ENCODE peak calls at places on chromosomes 1 and 21, in seven cellular contexts. F, Y, P, S, G, R and B are unnamed samples.

GRCh38 chr1:30449003-30449402 is 274.4 kb downstream of the MATN1 start:
- DNase-seq in F (no peak), Y (no peak), P (no peak), S (no peak), G (no peak), R (no peak), B (no peak)

GRCh38 chr1:112769611-112770010 is 54.5 kb upstream of the PPM1J start:
- DNase-seq in F (no peak), Y (no peak), P (no peak), S (no peak), G (no peak), R (no peak), B (no peak)

GRCh38 chr1:185674201-185674600 is 60.0 kb upstream of the HMCN1 start:
- DNase-seq in F (no peak), Y (no peak), P (no peak), S (peak), G (no peak), R (no peak), B (no peak)

GRCh38 chr1:98659879-98660278 is 1.6 kb upstream of the SNX7 start:
- DNase-seq in F (no peak), Y (no peak), P (no peak), S (no peak), G (no peak), R (no peak), B (no peak)

GRCh38 chr1:229296541-229296941 is 25.6 kb downstream of the RAB4A start:
- DNase-seq in F (no peak), Y (no peak), P (no peak), S (no peak), G (no peak), R (no peak), B (no peak)

GRCh38 chr1:185426761-185427698 is 110.0 kb upstream of the IVNS1ABP start:
- DNase-seq in F (no peak), Y (no peak), P (peak), S (no peak), G (no peak), R (no peak), B (no peak)

GRCh38 chr1:166882893-166883292 is 6.8 kb upstream of the TADA1 start:
- DNase-seq in F (no peak), Y (no peak), P (no peak), S (no peak), G (no peak), R (no peak), B (no peak)

GRCh38 chr1:21254335-21254951 is 35.8 kb downstream of the ECE1 start:
- DNase-seq in F (peak), Y (peak), P (peak), S (no peak), G (no peak), R (no peak), B (no peak)

GRCh38 chr1:55038974-55039341 is 390 bp upstream of the PCSK9 start:
- DNase-seq in F (no peak), Y (no peak), P (no peak), S (no peak), G (no peak), R (no peak), B (no peak)

GRCh38 chr1:77673716-77674355 is 8.6 kb downstream of the ZZZ3 start:
- DNase-seq in F (no peak), Y (no peak), P (no peak), S (no peak), G (no peak), R (no peak), B (no peak)

GRCh38 chr1:228364706-228365213 is 41.9 kb downstream of the TRIM11 start:
- DNase-seq in F (no peak), Y (no peak), P (no peak), S (no peak), G (no peak), R (peak), B (no peak)

GRCh38 chr1:6461538-6462411 is 4.2 kb downstream of the TNFRSF25 start:
- DNase-seq in F (no peak), Y (no peak), P (no peak), S (no peak), G (no peak), R (no peak), B (no peak)

GRCh38 chr21:42630626-42631025 is 22.8 kb upstream of the PDE9A start:
- DNase-seq in F (no peak), Y (no peak), P (no peak), S (no peak), G (no peak), R (peak), B (no peak)

GRCh38 chr1:55131801-55132200 is 83.4 kb downstream of the USP24 start:
- DNase-seq in F (no peak), Y (no peak), P (no peak), S (no peak), G (no peak), R (no peak), B (no peak)

GRCh38 chr1:182952677-182953444 is at the start of gene SHCBP1L:
- DNase-seq in F (no peak), Y (peak), P (no peak), S (no peak), G (no peak), R (no peak), B (no peak)

GRCh38 chr1:6260433-6260934 is 414 bp downstream of the GPR153 start:
- DNase-seq in F (peak), Y (no peak), P (no peak), S (no peak), G (no peak), R (no peak), B (no peak)

GRCh38 chr1:94970783-94971182 is 43.9 kb upstream of the CNN3 start:
- DNase-seq in F (no peak), Y (no peak), P (no peak), S (no peak), G (no peak), R (no peak), B (no peak)

GRCh38 chr1:10903826-10904225 is 107.4 kb upstream of the CASZ1 start:
- DNase-seq in F (no peak), Y (no peak), P (no peak), S (no peak), G (no peak), R (peak), B (no peak)

GRCh38 chr1:41874350-41874749 is 44.4 kb downstream of the HIVEP3 start:
- DNase-seq in F (no peak), Y (no peak), P (no peak), S (no peak), G (no peak), R (no peak), B (no peak)

GRCh38 chr1:32627596-32628162 is 22.7 kb downstream of the ZBTB8OS start:
- DNase-seq in F (no peak), Y (no peak), P (no peak), S (no peak), G (no peak), R (no peak), B (no peak)

GRCh38 chr1:64497484-64497883 is 27.6 kb downstream of the CACHD1 start:
- DNase-seq in F (no peak), Y (no peak), P (no peak), S (no peak), G (no peak), R (no peak), B (no peak)

GRCh38 chr1:7940745-7941436 is at the start of gene TNFRSF9:
- DNase-seq in F (no peak), Y (no peak), P (no peak), S (peak), G (no peak), R (no peak), B (no peak)

GRCh38 chr1:37438971-37439671 is 35.3 kb upstream of the ZC3H12A start:
- DNase-seq in F (no peak), Y (no peak), P (no peak), S (no peak), G (no peak), R (no peak), B (no peak)

GRCh38 chr1:88252745-88253144 is 431.3 kb upstream of the PKN2 start:
- DNase-seq in F (no peak), Y (no peak), P (no peak), S (no peak), G (no peak), R (no peak), B (no peak)

GRCh38 chr1:145707183-145707867 is at the start of gene PDZK1:
- DNase-seq in F (no peak), Y (no peak), P (no peak), S (no peak), G (no peak), R (no peak), B (no peak)

GRCh38 chr1:18999287-18999852 is 42.9 kb upstream of the IFFO2 start:
- DNase-seq in F (no peak), Y (peak), P (peak), S (no peak), G (no peak), R (no peak), B (no peak)

GRCh38 chr21:38817371-38818335 is 11.9 kb downstream of the ETS2 start:
- DNase-seq in F (no peak), Y (no peak), P (no peak), S (no peak), G (no peak), R (no peak), B (no peak)

GRCh38 chr1:8858112-8858668 is 20.3 kb downstream of the ENO1 start:
- DNase-seq in F (no peak), Y (no peak), P (peak), S (no peak), G (no peak), R (no peak), B (no peak)

GRCh38 chr1:156616463-156616862 is 2.8 kb upstream of the HAPLN2 start:
- DNase-seq in F (no peak), Y (peak), P (no peak), S (peak), G (no peak), R (no peak), B (no peak)

GRCh38 chr1:59123081-59123675 is 173.7 kb upstream of the FGGY start:
- DNase-seq in F (no peak), Y (no peak), P (no peak), S (no peak), G (no peak), R (no peak), B (no peak)

GRCh38 chr1:98323906-98324358 is 337.6 kb upstream of the SNX7 start:
- DNase-seq in F (no peak), Y (no peak), P (peak), S (peak), G (no peak), R (no peak), B (no peak)

GRCh38 chr21:45320261-45320990 is 32.7 kb upstream of the POFUT2 start:
- DNase-seq in F (peak), Y (no peak), P (no peak), S (no peak), G (no peak), R (peak), B (no peak)

DNA sequence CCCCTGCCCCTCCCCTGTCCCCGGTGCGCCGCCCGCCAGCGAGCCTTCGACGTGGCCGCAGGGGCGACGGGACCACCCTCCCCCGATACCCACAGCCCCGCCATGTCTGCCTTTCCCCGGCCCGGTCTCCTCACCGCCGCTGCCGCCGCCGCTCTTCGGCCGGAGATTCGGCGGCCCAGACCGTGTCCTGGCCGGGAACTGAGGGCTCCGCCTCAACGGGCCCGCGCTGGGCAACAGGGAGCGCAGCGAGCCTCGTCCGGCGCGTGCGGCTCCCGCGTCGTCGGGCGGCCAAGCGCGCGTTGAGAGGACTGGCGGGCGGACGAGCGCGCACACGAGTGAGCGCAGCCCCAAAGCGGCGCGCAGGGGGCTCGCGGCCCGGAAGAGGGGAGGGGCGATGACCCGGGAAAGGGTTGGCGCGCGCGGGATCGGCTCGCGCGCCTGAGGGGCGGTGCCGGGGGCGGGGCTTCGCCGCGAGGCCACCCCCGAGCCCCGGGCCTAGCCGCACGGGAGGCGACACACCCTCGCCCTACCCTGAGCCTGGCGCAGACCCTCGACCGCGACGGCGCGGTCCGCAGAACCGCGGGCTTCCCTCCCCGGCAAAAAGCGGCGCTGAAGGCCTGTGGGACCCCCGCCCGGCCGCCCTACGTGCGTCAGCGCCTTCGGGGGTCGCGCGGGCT is at the start of gene BTG3:
- DNase-seq in F (peak), Y (peak), P (peak), S (peak), G (no peak), R (peak), B (peak)
- TF ChIP-seq POLR2A in F (peak), Y (peak), P (peak), S (peak), G (peak), R (peak), B (peak)

GRCh38 chr1:226402615-226403521 is 5.0 kb downstream of the PARP1 start:
- DNase-seq in F (no peak), Y (no peak), P (no peak), S (no peak), G (no peak), R (peak), B (no peak)
- H3K4me3 ChIP-seq in F (no peak), Y (no peak), P (no peak), S (no peak), G (no peak), R (no peak), B (no peak)

GRCh38 chr1:203743101-203743501 is 21.9 kb upstream of the LAX1 start:
- DNase-seq in F (no peak), Y (no peak), P (no peak), S (no peak), G (no peak), R (no peak), B (no peak)
- H3K27ac ChIP-seq in F (no peak), Y (no peak), P (peak), S (no peak), G (peak), R (peak), B (peak)

DNA sequence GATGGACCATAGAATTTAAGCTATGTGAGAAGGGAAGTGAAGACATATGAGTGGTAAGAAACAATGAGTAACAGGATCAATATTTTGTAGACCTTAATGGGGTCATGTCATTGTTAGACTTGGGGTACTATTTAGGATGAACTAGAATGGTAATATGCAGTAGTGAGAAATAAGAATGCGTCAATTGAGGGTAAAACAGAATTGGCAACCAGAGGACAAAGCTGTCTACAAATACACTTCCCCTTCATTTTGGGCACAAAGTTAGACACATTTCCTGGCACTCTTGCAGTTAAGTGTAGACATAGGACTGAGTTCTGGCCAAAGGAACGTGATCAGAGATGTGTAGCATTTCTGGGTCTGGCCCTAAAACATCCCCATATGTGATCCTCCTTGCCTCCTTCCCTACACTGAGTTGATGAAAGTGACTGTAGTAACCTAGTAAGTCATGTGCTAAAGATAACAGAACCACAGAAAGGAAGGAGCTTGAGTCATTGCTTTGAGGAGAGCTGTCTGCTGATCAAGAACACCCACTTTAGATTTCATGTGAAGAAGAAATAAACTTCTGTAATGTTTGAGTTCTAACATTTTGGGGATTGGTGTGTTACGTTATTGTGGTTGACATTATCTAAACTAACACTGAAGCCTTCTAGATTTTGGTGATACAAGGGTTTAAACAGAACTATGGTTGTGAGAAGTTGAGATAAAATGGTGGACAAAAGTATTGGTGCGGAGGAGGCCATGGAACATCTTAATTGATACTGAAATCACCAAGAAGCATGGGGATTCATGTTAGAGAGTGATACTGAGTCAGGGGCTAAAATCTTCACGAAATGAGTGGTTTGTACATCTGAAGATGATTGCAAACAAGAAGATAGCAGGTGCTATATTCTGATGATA is 41.7 kb downstream of the CD55 start:
- DNase-seq in F (no peak), Y (no peak), P (no peak), S (no peak), G (no peak), R (no peak), B (no peak)
- TF ChIP-seq POLR2A in F (no peak), Y (no peak), P (no peak), S (no peak), G (no peak), R (no peak), B (no peak)

GRCh38 chr1:178188306-178188705 is 94.4 kb downstream of the RASAL2 start:
- DNase-seq in F (no peak), Y (no peak), P (no peak), S (no peak), G (no peak), R (no peak), B (no peak)
- H3K4me3 ChIP-seq in F (no peak), Y (no peak), P (no peak), S (no peak), G (no peak), R (no peak), B (no peak)